ENCODE peak calls at places on chromosomes 12 and 14, in four cellular contexts. Y, L, M and P are unnamed samples.
A peak's percentile ranks its signal among the peaks of the same experiment; 100 is the strongest.

GRCh38 chr14:33934043-33934750 is 16.7 kb downstream of the EGLN3 start:
- DNase-seq in M (no peak), L (peak; percentile 31), Y (no peak), P (no peak)

GRCh38 chr12:57452937-57453509 is 2.1 kb upstream of the INHBE start:
- DNase-seq in Y (peak; percentile 90), L (peak; percentile 86), M (peak; percentile 85), P (peak; percentile 34)

GRCh38 chr12:58176296-58176869 is 235.0 kb downstream of the ATP23 start:
- DNase-seq in Y (no peak), M (peak; percentile 20), L (peak; percentile 85), P (no peak)

GRCh38 chr12:88228720-88229119 is 86.6 kb downstream of the TMTC3 start:
- DNase-seq in M (no peak), L (no peak), Y (no peak), P (no peak)

GRCh38 chr14:67137744-67138371 is 51.4 kb upstream of the GARIN2 start:
- DNase-seq in L (peak; percentile 53), M (no peak), Y (no peak), P (no peak)

GRCh38 chr14:85752179-85752578 is 222.2 kb downstream of the FLRT2 start:
- DNase-seq in M (no peak), Y (no peak), L (no peak), P (no peak)

GRCh38 chr14:88225721-88226120 is 97.3 kb downstream of the KCNK10 start:
- DNase-seq in Y (no peak), M (no peak), L (no peak), P (no peak)

GRCh38 chr12:104354868-104355570 is 51.5 kb downstream of the EID3 start:
- DNase-seq in L (no peak), M (no peak), Y (no peak), P (no peak)

GRCh38 chr12:101174576-101174975 is 35.5 kb downstream of the SLC5A8 start:
- DNase-seq in L (no peak), M (no peak), Y (no peak), P (no peak)

GRCh38 chr12:93785262-93786010 is 108.3 kb downstream of the CRADD start:
- DNase-seq in Y (no peak), M (peak; percentile 62), L (peak; percentile 98), P (peak; percentile 20)

GRCh38 chr12:121438207-121438606 is 38.3 kb downstream of the RNF34 start:
- DNase-seq in M (no peak), Y (no peak), L (no peak), P (no peak)

GRCh38 chr14:20774258-20774657 is 6.1 kb downstream of the EDDM3B start:
- DNase-seq in L (no peak), Y (no peak), M (no peak), P (no peak)

GRCh38 chr14:56738020-56738419 is 72.3 kb downstream of the OTX2 start:
- DNase-seq in Y (no peak), M (no peak), L (no peak), P (no peak)

GRCh38 chr14:39417014-39417413 is 15.2 kb downstream of the FBXO33 start:
- DNase-seq in M (peak; percentile 20), Y (no peak), L (peak; percentile 39), P (no peak)

GRCh38 chr12:72610854-72611358 is 338.7 kb downstream of the TRHDE start:
- DNase-seq in Y (no peak), M (no peak), L (no peak), P (no peak)

GRCh38 chr12:51246254-51246853 is 7.7 kb downstream of the DAZAP2 start:
- DNase-seq in L (no peak), Y (no peak), M (peak; percentile 36), P (no peak)

GRCh38 chr12:57727758-57728395 is 10.7 kb downstream of the AGAP2 start:
- DNase-seq in M (peak; percentile 14), Y (no peak), L (no peak), P (no peak)

GRCh38 chr12:1644523-1645438 is 15.8 kb downstream of the WNT5B start:
- DNase-seq in L (no peak), M (peak; percentile 83), Y (peak; percentile 84), P (no peak)

GRCh38 chr12:123441523-123442164 is 5.2 kb upstream of the RILPL2 start:
- DNase-seq in Y (peak; percentile 1), L (no peak), M (no peak), P (no peak)

GRCh38 chr12:15193927-15194326 is 27.3 kb downstream of the RERG start:
- DNase-seq in Y (no peak), L (no peak), M (no peak), P (no peak)

GRCh38 chr14:72715215-72715909 is 178.5 kb downstream of the DPF3 start:
- DNase-seq in M (peak; percentile 69), L (no peak), Y (no peak), P (no peak)

GRCh38 chr12:116458492-116458891 is 100.7 kb upstream of the MAP1LC3B2 start:
- DNase-seq in M (no peak), Y (no peak), L (no peak), P (no peak)

GRCh38 chr12:86104087-86104486 is 152.1 kb downstream of the MGAT4C start:
- DNase-seq in Y (no peak), L (no peak), M (no peak), P (no peak)

GRCh38 chr12:64608901-64609542 is 1.3 kb upstream of the RASSF3 start:
- DNase-seq in Y (no peak), M (no peak), L (peak; percentile 86), P (peak; percentile 27)

GRCh38 chr14:77622562-77622961 is 6.1 kb upstream of the SPTLC2 start:
- DNase-seq in Y (no peak), L (peak; percentile 69), M (no peak), P (no peak)

GRCh38 chr12:51721281-51721940 is 127.1 kb downstream of the FIGNL2 start:
- DNase-seq in L (no peak), M (peak; percentile 31), Y (peak; percentile 86), P (no peak)

GRCh38 chr12:58727526-58727925 is 192.8 kb downstream of the LRIG3 start:
- DNase-seq in Y (no peak), M (no peak), L (no peak), P (no peak)

GRCh38 chr12:65140738-65141137 is 19.6 kb upstream of the WIF1 start:
- DNase-seq in Y (no peak), M (no peak), L (no peak), P (no peak)

GRCh38 chr14:23154876-23155587 is 28.4 kb downstream of the SLC7A8 start:
- DNase-seq in L (peak; percentile 33), M (peak; percentile 77), Y (no peak), P (no peak)

GRCh38 chr14:36646664-36647416 is 14.8 kb upstream of the PAX9 start:
- DNase-seq in M (no peak), L (no peak), Y (peak; percentile 80), P (no peak)

GRCh38 chr14:61516957-61517356 is 178.4 kb upstream of the HIF1A start:
- DNase-seq in M (no peak), Y (no peak), L (peak; percentile 80), P (no peak)

GRCh38 chr14:54627325-54627717 is 60.4 kb downstream of the SAMD4A start:
- DNase-seq in Y (no peak), M (no peak), L (no peak), P (no peak)

GRCh38 chr12:122721057-122721545 is 4.5 kb upstream of the HCAR3 start:
- DNase-seq in M (no peak), L (no peak), Y (no peak), P (no peak)

GRCh38 chr12:18932715-18933114 is 194.8 kb downstream of the CAPZA3 start:
- DNase-seq in M (no peak), L (no peak), Y (no peak), P (no peak)

GRCh38 chr12:52956987-52957386 is 8.1 kb downstream of the KRT18 start:
- DNase-seq in L (no peak), Y (no peak), M (no peak), P (no peak)

GRCh38 chr14:96808619-96809405 is 11.6 kb downstream of the VRK1 start:
- DNase-seq in Y (no peak), M (no peak), L (no peak), P (no peak)

GRCh38 chr12:104243551-104243950 is 28.0 kb downstream of the TXNRD1 start:
- DNase-seq in L (no peak), M (no peak), Y (no peak), P (no peak)

GRCh38 chr12:7075931-7076330 is 15.4 kb downstream of the C1S start:
- DNase-seq in Y (no peak), M (no peak), L (no peak), P (no peak)

GRCh38 chr14:22463763-22464173 is 125.3 kb downstream of the DAD1 start:
- DNase-seq in M (no peak), Y (no peak), L (no peak), P (no peak)

DNA sequence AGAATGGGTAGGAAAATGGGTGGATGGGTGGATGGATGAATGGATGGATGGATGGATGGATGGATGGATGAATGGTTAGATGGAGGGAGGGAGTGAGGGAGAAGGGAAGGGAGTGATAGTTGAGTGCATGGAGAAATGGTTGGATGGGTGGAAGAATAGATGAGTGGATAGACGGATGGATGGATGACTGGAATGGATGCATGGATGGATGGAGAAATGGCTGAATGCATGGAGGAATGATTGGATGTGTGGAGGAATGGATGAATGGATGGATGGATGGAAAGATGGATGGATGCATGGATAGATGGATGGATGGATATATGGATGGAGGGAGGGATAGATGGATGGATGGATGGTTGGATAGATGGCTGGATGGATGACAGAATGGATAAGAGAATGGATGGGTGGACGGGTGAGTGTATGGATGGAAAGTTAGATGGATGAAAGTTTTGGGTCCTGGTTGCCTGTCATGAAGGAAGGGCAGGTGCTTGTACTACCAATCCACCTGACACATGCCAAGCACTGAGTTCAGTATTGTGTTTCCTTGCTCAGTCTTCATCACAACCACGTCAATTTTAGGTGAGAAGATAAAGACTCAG is 286.5 kb upstream of the RTL1 start:
- DNase-seq in M (no peak), L (no peak), Y (no peak), P (no peak)
- H3K9me3 ChIP-seq in M (no peaks in the 10 kb centered on the region), L (no peaks in the 10 kb centered on the region), Y (no peaks in the 10 kb centered on the region), P (no peaks in the 10 kb centered on the region)

GRCh38 chr12:34406996-34407300 is 384.7 kb downstream of the ALG10 start:
- DNase-seq in L (no peak), Y (peak; percentile 63), M (peak; percentile 2), P (peak; percentile 3)
- H3K9me3 ChIP-seq in L (peaks cover 31% of the 10 kb centered on the region), Y (peaks cover 100% of the 10 kb centered on the region), M (no peaks in the 10 kb centered on the region), P (peaks cover 4% of the 10 kb centered on the region)

GRCh38 chr14:29649170-29649569 is 278.5 kb downstream of the PRKD1 start:
- DNase-seq in Y (no peak), L (no peak), M (no peak), P (no peak)
- H3K9me3 ChIP-seq in Y (peaks cover 53% of the 10 kb centered on the region), L (peaks cover 25% of the 10 kb centered on the region), M (no peaks in the 10 kb centered on the region), P (no peaks in the 10 kb centered on the region)

DNA sequence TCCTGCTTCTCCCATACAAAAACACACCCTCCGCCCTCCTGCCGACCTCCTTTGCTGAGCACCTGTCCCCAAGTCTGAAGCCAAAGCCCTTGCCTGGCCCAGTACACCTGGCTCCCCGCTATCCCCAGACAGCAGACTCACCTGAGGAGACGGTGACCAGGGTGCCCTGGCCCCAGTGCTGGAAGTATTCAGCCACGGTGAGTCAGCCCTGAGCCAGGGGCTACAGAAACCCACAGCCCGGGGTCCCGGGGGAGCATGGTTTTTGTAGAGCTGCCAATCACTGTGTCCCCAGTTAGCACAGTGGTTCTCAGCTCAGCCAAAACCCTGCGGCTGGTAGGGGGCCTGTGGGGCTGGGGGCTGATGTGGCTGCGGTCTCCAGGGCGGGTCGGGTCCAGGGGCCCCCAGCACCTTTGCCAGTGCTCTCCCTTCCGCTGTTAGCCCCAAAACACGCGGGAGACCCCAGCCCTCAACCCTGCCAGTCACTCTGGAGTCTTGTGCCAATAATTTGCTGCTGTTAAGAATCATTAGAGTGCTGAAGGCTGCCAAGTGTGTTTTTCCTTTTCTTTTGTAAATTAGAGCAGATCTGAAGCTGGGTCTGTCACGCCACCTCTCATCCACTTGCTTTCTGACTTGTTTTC is 339.0 kb downstream of the TMEM121 start:
- DNase-seq in Y (peak; percentile 40), M (no peak), L (no peak), P (no peak)
- H3K9me3 ChIP-seq in Y (no peaks in the 10 kb centered on the region), M (no peaks in the 10 kb centered on the region), L (no peaks in the 10 kb centered on the region), P (no peaks in the 10 kb centered on the region)

GRCh38 chr14:26925876-26926584 is 328.2 kb upstream of the NOVA1 start:
- DNase-seq in M (no peak), Y (peak; percentile 59), L (no peak), P (no peak)
- H3K9me3 ChIP-seq in M (no peaks in the 10 kb centered on the region), Y (no peaks in the 10 kb centered on the region), L (no peaks in the 10 kb centered on the region), P (no peaks in the 10 kb centered on the region)